ENCODE peak calls at places on chromosomes 4 and X, in six cellular contexts. C, X, O, U, G and A are unnamed samples.

GRCh38 chr4:70739496-70740337 is 18.0 kb downstream of the RUFY3 start:
- DNase-seq in C (no peak), X (no peak), O (no peak), U (peak), G (no peak), A (no peak)

GRCh38 chr4:151719045-151719743 is 41.6 kb downstream of the GATB start:
- DNase-seq in C (no peak), X (no peak), O (no peak), U (no peak), G (no peak), A (no peak)

GRCh38 chr4:113256946-113257345 is 207.5 kb downstream of the ANK2 start:
- DNase-seq in C (no peak), X (no peak), O (no peak), U (no peak), G (no peak), A (no peak)

GRCh38 chrX:71253253-71254091 is 468 bp downstream of the ZMYM3 start:
- DNase-seq in C (peak), X (no peak), O (no peak), U (peak), G (no peak), A (peak)

GRCh38 chr4:81466841-81467671 is 4.7 kb downstream of the RASGEF1B start:
- DNase-seq in C (peak), X (peak), O (no peak), U (peak), G (no peak), A (peak)

GRCh38 chr4:77881460-77882295 is 19.0 kb downstream of the MRPL1 start:
- DNase-seq in C (no peak), X (no peak), O (no peak), U (peak), G (no peak), A (no peak)

GRCh38 chrX:65688403-65688881 is 21.0 kb downstream of the MSN start:
- DNase-seq in C (no peak), X (no peak), O (no peak), U (no peak), G (no peak), A (no peak)

GRCh38 chr4:127604949-127605709 is 27.6 kb upstream of the INTU start:
- DNase-seq in C (peak), X (peak), O (peak), U (peak), G (peak), A (peak)

GRCh38 chr4:124177647-124178425 is 534.7 kb downstream of the ANKRD50 start:
- DNase-seq in C (no peak), X (no peak), O (no peak), U (no peak), G (no peak), A (no peak)

GRCh38 chr4:79331126-79331876 is 5.4 kb upstream of the NAA11 start:
- DNase-seq in C (no peak), X (no peak), O (no peak), U (no peak), G (no peak), A (no peak)

GRCh38 chrX:80021611-80022010 is 7.1 kb downstream of the TBX22 start:
- DNase-seq in C (peak), X (no peak), O (no peak), U (no peak), G (no peak), A (no peak)

GRCh38 chr4:153523941-153524386 is 57.8 kb downstream of the TMEM131L start:
- DNase-seq in C (no peak), X (no peak), O (no peak), U (no peak), G (no peak), A (no peak)

GRCh38 chrX:103362504-103362903 is 6.2 kb downstream of the TCEAL9 start:
- DNase-seq in C (no peak), X (no peak), O (no peak), U (peak), G (no peak), A (no peak)

GRCh38 chrX:145178268-145178667 is 69.0 kb upstream of the SPANXN1 start:
- DNase-seq in C (peak), X (no peak), O (no peak), U (no peak), G (no peak), A (peak)

GRCh38 chrX:124862304-124862703 is 457.4 kb upstream of the TEX13C start:
- DNase-seq in C (no peak), X (no peak), O (no peak), U (no peak), G (no peak), A (no peak)

GRCh38 chr4:33780952-33781655 is 2463.2 kb downstream of the ARAP2 start:
- DNase-seq in C (no peak), X (peak), O (no peak), U (no peak), G (no peak), A (no peak)

GRCh38 chr4:81724925-81725329 is 253.2 kb upstream of the RASGEF1B start:
- DNase-seq in C (no peak), X (no peak), O (no peak), U (peak), G (no peak), A (peak)

GRCh38 chrX:100643943-100644587 is at the start of gene SRPX2:
- DNase-seq in C (no peak), X (peak), O (no peak), U (no peak), G (no peak), A (peak)

GRCh38 chr4:176123710-176124407 is 58.2 kb downstream of the WDR17 start:
- DNase-seq in C (peak), X (peak), O (no peak), U (peak), G (peak), A (peak)

GRCh38 chr4:122895336-122895995 is 26.9 kb downstream of the NUDT6 start:
- DNase-seq in C (peak), X (no peak), O (no peak), U (no peak), G (no peak), A (no peak)

GRCh38 chrX:71910526-71911022 is at the start of gene NHSL2:
- DNase-seq in C (no peak), X (no peak), O (no peak), U (no peak), G (no peak), A (no peak)

GRCh38 chr4:41880840-41881831 is 54.1 kb upstream of the TMEM33 start:
- DNase-seq in C (peak), X (no peak), O (no peak), U (no peak), G (no peak), A (no peak)

GRCh38 chr4:46277165-46277951 is 112.6 kb downstream of the GABRA2 start:
- DNase-seq in C (no peak), X (no peak), O (no peak), U (no peak), G (no peak), A (no peak)

GRCh38 chrX:83501540-83501939 is 6.5 kb upstream of the POU3F4 start:
- DNase-seq in C (no peak), X (no peak), O (no peak), U (no peak), G (no peak), A (no peak)

GRCh38 chrX:46198858-46199257 is 346.4 kb downstream of the ZNF674 start:
- DNase-seq in C (no peak), X (no peak), O (no peak), U (peak), G (no peak), A (no peak)

GRCh38 chr4:39718366-39719323 is 20.7 kb downstream of the UBE2K start:
- DNase-seq in C (no peak), X (no peak), O (no peak), U (no peak), G (no peak), A (no peak)

GRCh38 chr4:48862661-48863060 is 31.8 kb downstream of the OCIAD1 start:
- DNase-seq in C (no peak), X (no peak), O (no peak), U (no peak), G (no peak), A (no peak)

GRCh38 chr4:100086766-100087431 is 103.4 kb downstream of the DDIT4L start:
- DNase-seq in C (no peak), X (no peak), O (no peak), U (no peak), G (peak), A (no peak)

GRCh38 chr4:74932832-74933561 is at the start of gene PARM1:
- DNase-seq in C (peak), X (peak), O (peak), U (peak), G (peak), A (peak)

GRCh38 chr4:122703868-122704267 is 28.6 kb upstream of the BBS12 start:
- DNase-seq in C (no peak), X (no peak), O (no peak), U (no peak), G (peak), A (no peak)

GRCh38 chr4:141567326-141567915 is 69.0 kb upstream of the IL15 start:
- DNase-seq in C (no peak), X (no peak), O (no peak), U (no peak), G (no peak), A (no peak)

GRCh38 chr4:129371901-129372300 is 275.9 kb downstream of the C4orf33 start:
- DNase-seq in C (no peak), X (no peak), O (no peak), U (no peak), G (no peak), A (no peak)

GRCh38 chr4:107736924-107737448 is 17.0 kb upstream of the PAPSS1 start:
- DNase-seq in C (peak), X (peak), O (no peak), U (peak), G (no peak), A (peak)

DNA sequence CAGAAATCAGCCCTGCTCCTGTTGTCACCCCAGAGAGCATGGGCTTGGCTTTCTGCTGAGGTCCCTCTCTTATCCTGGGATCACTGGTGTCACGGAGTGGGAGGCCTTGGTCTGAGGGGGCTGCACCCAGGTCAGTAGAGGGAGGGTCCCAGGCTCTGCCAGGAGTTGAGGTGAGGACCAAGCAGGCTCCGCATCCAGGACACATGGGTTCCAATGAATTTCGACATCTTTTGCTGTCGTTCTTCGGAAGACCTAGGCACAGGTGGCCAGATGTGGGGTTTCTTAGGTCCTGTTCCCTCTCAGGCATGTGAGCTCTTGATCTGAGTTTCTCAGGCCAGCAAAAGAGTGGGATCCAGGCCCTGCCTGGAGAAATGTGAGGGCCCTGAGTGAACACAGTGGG is 10.0 kb downstream of the MAGEA4 start:
- DNase-seq in C (no peak), X (no peak), O (no peak), U (no peak), G (no peak), A (no peak)
- TF ChIP-seq YY1 in C (no peak), X (no peak), O (no peak), U (no peak), G (no peak), A (no peak)

GRCh38 chr4:185039508-185040273 is 21.4 kb downstream of the HELT start:
- DNase-seq in C (peak), X (peak), O (no peak), U (peak), G (no peak), A (peak)
- TF ChIP-seq YY1 in C (no peak), X (no peak), O (no peak), U (no peak), G (no peak), A (no peak)

DNA sequence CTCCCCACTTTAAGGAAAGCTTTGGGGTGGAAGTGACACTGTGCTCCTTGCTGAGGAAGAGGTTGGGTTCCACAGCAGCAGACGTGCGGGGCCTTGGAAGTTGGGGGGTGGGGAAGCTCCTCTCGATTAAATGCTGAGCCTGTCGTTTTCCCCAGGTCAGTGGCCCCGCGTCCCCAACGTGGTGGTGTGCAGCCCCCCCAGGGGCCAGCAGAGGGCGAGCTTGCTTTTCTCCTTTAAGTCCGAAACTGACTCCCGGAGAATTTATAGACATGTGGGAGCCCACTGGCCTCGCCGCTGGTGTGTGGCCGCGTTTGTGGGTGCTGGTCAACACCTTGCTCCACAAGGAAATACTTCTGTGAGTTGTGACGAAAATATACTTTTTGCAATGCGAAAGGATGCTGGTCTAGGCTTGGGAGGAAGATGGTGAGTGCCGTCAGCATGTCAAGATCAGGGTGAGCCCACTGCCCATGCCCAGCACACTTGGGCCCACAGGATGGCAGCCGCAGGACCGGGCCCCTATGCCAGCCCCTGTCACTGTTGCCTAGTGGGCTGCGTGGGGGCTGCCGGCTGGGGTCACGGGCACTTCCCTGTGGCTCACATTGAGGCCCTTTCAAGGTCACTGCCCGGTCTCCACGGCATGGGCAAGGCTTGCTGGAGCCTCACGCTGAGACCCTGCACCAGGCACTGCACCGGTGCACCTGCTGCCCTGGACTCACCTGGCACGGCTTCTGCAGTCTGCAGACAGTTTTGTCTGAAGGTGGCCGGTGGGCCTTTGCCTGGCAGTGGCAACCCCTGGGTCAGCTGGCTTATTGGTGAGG is 9.4 kb downstream of the UVSSA start:
- DNase-seq in C (peak), X (no peak), O (peak), U (peak), G (peak), A (peak)
- TF ChIP-seq YY1 in C (no peak), X (no peak), O (no peak), U (no peak), G (no peak), A (no peak)

GRCh38 chr4:76639292-76639691 is 204.3 kb downstream of the SHROOM3 start:
- DNase-seq in C (no peak), X (no peak), O (no peak), U (no peak), G (no peak), A (no peak)

GRCh38 chr4:76641758-76642157 is 206.7 kb downstream of the SHROOM3 start:
- DNase-seq in C (no peak), X (no peak), O (no peak), U (no peak), G (no peak), A (no peak)

GRCh38 chr4:76640252-76640925 is 205.4 kb downstream of the SHROOM3 start:
- DNase-seq in C (no peak), X (no peak), O (no peak), U (no peak), G (no peak), A (no peak)

GRCh38 chr4:76641351-76641750 is 206.3 kb downstream of the SHROOM3 start:
- DNase-seq in C (no peak), X (no peak), O (no peak), U (no peak), G (no peak), A (no peak)

GRCh38 chr4:76644831-76645485 is 209.9 kb downstream of the SHROOM3 start:
- DNase-seq in C (no peak), X (no peak), O (no peak), U (no peak), G (no peak), A (no peak)
- TF ChIP-seq YY1 in C (no peak), X (no peak), O (no peak), U (no peak), G (no peak), A (no peak)

GRCh38 chr4:7947927-7948326 is 8.3 kb upstream of the AFAP1 start:
- DNase-seq in C (no peak), X (no peak), O (no peak), U (no peak), G (no peak), A (no peak)
- TF ChIP-seq YY1 in C (no peak), X (no peak), O (no peak), U (no peak), G (no peak), A (no peak)

GRCh38 chrX:82087699-82088098 is 885.8 kb downstream of the SH3BGRL start:
- DNase-seq in C (no peak), X (no peak), O (no peak), U (no peak), G (no peak), A (no peak)

DNA sequence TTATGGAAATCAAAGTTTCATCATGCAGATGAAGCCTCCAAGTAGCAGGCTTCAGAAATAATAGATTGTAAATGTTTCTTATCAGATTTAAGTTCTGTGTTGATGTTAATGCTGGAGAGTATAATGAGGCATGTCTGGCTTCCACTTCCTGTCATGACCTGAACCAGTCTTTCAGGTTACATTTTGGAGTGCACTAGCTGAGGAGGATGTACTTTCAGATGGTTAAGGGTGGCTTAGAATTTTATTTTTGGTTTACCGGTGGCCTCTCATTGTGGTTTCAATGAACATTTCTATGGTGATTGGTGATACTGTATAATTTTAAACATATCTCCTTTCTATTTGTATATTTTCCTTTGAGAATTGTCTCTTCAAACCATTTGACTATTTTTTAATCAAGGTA is 890.4 kb downstream of the SH3BGRL start:
- DNase-seq in C (no peak), X (no peak), O (no peak), U (no peak), G (no peak), A (no peak)
- TF ChIP-seq YY1 in C (no peak), X (no peak), O (no peak), U (no peak), G (no peak), A (no peak)